ENCODE peak calls at places on chromosomes 5 and 9, in seven cellular contexts. One of them, this sample, is unnamed.

GRCh38 chr9:27590636-27591035 is 17.4 kb upstream of the C9orf72 start:
- DNase-seq in neuronal stem cell: no peak
- DNase-seq in stimulated activated CD4-positive, alpha-beta T cell treated with anti-CD3 and anti-CD28 coated beads, Interleukin-4, amount 100 ng/mL, for 48 hours: no peak
- DNase-seq in naive B cell: no peak
- DNase-seq in fibroblast of the aortic adventitia: peak
- DNase-seq in aorta: no peak
- DNase-seq in HTR-8/SVneo: no peak
- DNase-seq in this sample: no peak

GRCh38 chr5:31531543-31531887 is 378 bp downstream of the DROSHA start:
- DNase-seq in aorta: peak
- DNase-seq in neuronal stem cell: no peak
- DNase-seq in naive B cell: no peak
- DNase-seq in stimulated activated CD4-positive, alpha-beta T cell treated with anti-CD3 and anti-CD28 coated beads, Interleukin-4, amount 100 ng/mL, for 48 hours: peak
- DNase-seq in fibroblast of the aortic adventitia: no peak
- DNase-seq in HTR-8/SVneo: peak
- DNase-seq in this sample: peak

GRCh38 chr9:129898205-129898604 is 62.9 kb downstream of the USP20 start:
- DNase-seq in HTR-8/SVneo: no peak
- DNase-seq in naive B cell: no peak
- DNase-seq in aorta: no peak
- DNase-seq in neuronal stem cell: no peak
- DNase-seq in fibroblast of the aortic adventitia: peak
- DNase-seq in stimulated activated CD4-positive, alpha-beta T cell treated with anti-CD3 and anti-CD28 coated beads, Interleukin-4, amount 100 ng/mL, for 48 hours: no peak
- DNase-seq in this sample: no peak

GRCh38 chr5:35242695-35243258 is 12.5 kb upstream of the PRLR start:
- DNase-seq in aorta: no peak
- DNase-seq in fibroblast of the aortic adventitia: no peak
- DNase-seq in stimulated activated CD4-positive, alpha-beta T cell treated with anti-CD3 and anti-CD28 coated beads, Interleukin-4, amount 100 ng/mL, for 48 hours: no peak
- DNase-seq in neuronal stem cell: no peak
- DNase-seq in naive B cell: no peak
- DNase-seq in HTR-8/SVneo: no peak
- DNase-seq in this sample: no peak

GRCh38 chr9:108478871-108479332 is 376.9 kb downstream of the ACTL7B start:
- DNase-seq in HTR-8/SVneo: peak
- DNase-seq in naive B cell: no peak
- DNase-seq in aorta: no peak
- DNase-seq in fibroblast of the aortic adventitia: peak
- DNase-seq in stimulated activated CD4-positive, alpha-beta T cell treated with anti-CD3 and anti-CD28 coated beads, Interleukin-4, amount 100 ng/mL, for 48 hours: no peak
- DNase-seq in neuronal stem cell: no peak
- DNase-seq in this sample: no peak

GRCh38 chr5:74255692-74256091 is 384.8 kb downstream of the ENC1 start:
- DNase-seq in naive B cell: no peak
- DNase-seq in aorta: no peak
- DNase-seq in neuronal stem cell: no peak
- DNase-seq in fibroblast of the aortic adventitia: no peak
- DNase-seq in stimulated activated CD4-positive, alpha-beta T cell treated with anti-CD3 and anti-CD28 coated beads, Interleukin-4, amount 100 ng/mL, for 48 hours: no peak
- DNase-seq in HTR-8/SVneo: no peak
- DNase-seq in this sample: no peak

GRCh38 chr9:131670247-131670681 is 69.6 kb downstream of the RAPGEF1 start:
- DNase-seq in fibroblast of the aortic adventitia: no peak
- DNase-seq in neuronal stem cell: no peak
- DNase-seq in naive B cell: no peak
- DNase-seq in stimulated activated CD4-positive, alpha-beta T cell treated with anti-CD3 and anti-CD28 coated beads, Interleukin-4, amount 100 ng/mL, for 48 hours: no peak
- DNase-seq in aorta: no peak
- DNase-seq in HTR-8/SVneo: no peak
- DNase-seq in this sample: no peak

GRCh38 chr5:38321978-38322377 is 63.6 kb downstream of the EGFLAM start:
- DNase-seq in stimulated activated CD4-positive, alpha-beta T cell treated with anti-CD3 and anti-CD28 coated beads, Interleukin-4, amount 100 ng/mL, for 48 hours: no peak
- DNase-seq in naive B cell: no peak
- DNase-seq in fibroblast of the aortic adventitia: no peak
- DNase-seq in aorta: no peak
- DNase-seq in neuronal stem cell: no peak
- DNase-seq in HTR-8/SVneo: no peak
- DNase-seq in this sample: no peak

GRCh38 chr5:3216386-3216785 is 379.2 kb upstream of the IRX1 start:
- DNase-seq in neuronal stem cell: no peak
- DNase-seq in aorta: no peak
- DNase-seq in HTR-8/SVneo: no peak
- DNase-seq in naive B cell: no peak
- DNase-seq in fibroblast of the aortic adventitia: no peak
- DNase-seq in stimulated activated CD4-positive, alpha-beta T cell treated with anti-CD3 and anti-CD28 coated beads, Interleukin-4, amount 100 ng/mL, for 48 hours: no peak
- DNase-seq in this sample: no peak

GRCh38 chr5:55372130-55372925 is 64.5 kb downstream of the MTREX start:
- DNase-seq in neuronal stem cell: no peak
- DNase-seq in fibroblast of the aortic adventitia: no peak
- DNase-seq in HTR-8/SVneo: no peak
- DNase-seq in stimulated activated CD4-positive, alpha-beta T cell treated with anti-CD3 and anti-CD28 coated beads, Interleukin-4, amount 100 ng/mL, for 48 hours: no peak
- DNase-seq in naive B cell: no peak
- DNase-seq in aorta: no peak
- DNase-seq in this sample: no peak